ENCODE peak calls at places on chromosomes 13 and 19, in ten cellular contexts. P, T, O, H, F, E, U, A, Y and R are unnamed samples.

GRCh38 chr13:101576452-101576851 is 124.0 kb downstream of the ITGBL1 start:
- DNase-seq in P (peak; percentile 6), T (no peak), O (no peak), H (no peak), F (no peak), E (no peak), U (peak; percentile 40), A (no peak), Y (no peak), R (no peak)

GRCh38 chr13:100630564-100630963 is 42.0 kb upstream of the GGACT start:
- DNase-seq in P (no peak), T (no peak), O (peak; percentile 44), H (no peak), F (no peak), E (no peak), U (no peak), A (no peak), Y (no peak), R (no peak)

GRCh38 chr19:9819590-9819898 is 665 bp upstream of the FBXL12 start:
- DNase-seq in P (no peak), T (no peak), O (peak; percentile 80), H (no peak), F (no peak), E (peak; percentile 72), U (no peak), A (no peak), Y (no peak), R (no peak)

GRCh38 chr19:3207466-3208242 is 16.8 kb upstream of the CELF5 start:
- DNase-seq in P (no peak), T (no peak), O (no peak), H (no peak), F (peak; percentile 40), E (no peak), U (no peak), A (no peak), Y (no peak), R (no peak)

GRCh38 chr19:19740755-19741154 is 7.8 kb upstream of the ZNF14 start:
- DNase-seq in P (no peak), T (no peak), O (no peak), H (no peak), F (no peak), E (no peak), U (no peak), A (no peak), Y (no peak), R (no peak)

GRCh38 chr13:87777395-87777794 is 106.2 kb downstream of the SLITRK5 start:
- DNase-seq in P (no peak), T (no peak), O (no peak), H (no peak), F (no peak), E (no peak), U (no peak), A (no peak), Y (no peak), R (no peak)

GRCh38 chr13:31421756-31422155 is 222.0 kb downstream of the B3GLCT start:
- DNase-seq in P (no peak), T (no peak), O (no peak), H (no peak), F (no peak), E (no peak), U (no peak), A (no peak), Y (no peak), R (no peak)

GRCh38 chr13:72384879-72385278 is 342.6 kb downstream of the MZT1 start:
- DNase-seq in P (peak; percentile 54), T (no peak), O (no peak), H (no peak), F (no peak), E (no peak), U (peak; percentile 71), A (peak; percentile 35), Y (peak; percentile 24), R (no peak)

GRCh38 chr13:23081246-23081645 is 99.5 kb upstream of the SGCG start:
- DNase-seq in P (peak; percentile 29), T (no peak), O (no peak), H (no peak), F (no peak), E (no peak), U (no peak), A (peak; percentile 9), Y (peak; percentile 74), R (no peak)

GRCh38 chr13:33009019-33009418 is 7.2 kb upstream of the KL start:
- DNase-seq in P (peak; percentile 44), T (no peak), O (no peak), H (no peak), F (no peak), E (no peak), U (no peak), A (no peak), Y (no peak), R (no peak)

GRCh38 chr13:98570929-98571372 is 6.0 kb downstream of the STK24 start:
- DNase-seq in P (no peak), T (no peak), O (no peak), H (peak; percentile 57), F (no peak), E (no peak), U (no peak), A (no peak), Y (no peak), R (peak; percentile 53)

GRCh38 chr13:23443110-23443509 is 9.6 kb upstream of the SACS start:
- DNase-seq in P (no peak), T (no peak), O (no peak), H (no peak), F (no peak), E (no peak), U (no peak), A (no peak), Y (no peak), R (no peak)

GRCh38 chr19:23999821-24000610 is 85.3 kb downstream of the ZNF726 start:
- DNase-seq in P (no peak), T (no peak), O (no peak), H (no peak), F (no peak), E (no peak), U (no peak), A (no peak), Y (no peak), R (no peak)

GRCh38 chr13:44972956-44973581 is 16.2 kb downstream of the NUFIP1 start:
- DNase-seq in P (peak; percentile 30), T (no peak), O (no peak), H (no peak), F (no peak), E (no peak), U (peak; percentile 55), A (no peak), Y (peak; percentile 27), R (no peak)

GRCh38 chr19:34662919-34663318 is 14.0 kb downstream of the SCGB2B2 start:
- DNase-seq in P (peak; percentile 13), T (peak; percentile 38), O (no peak), H (peak; percentile 31), F (no peak), E (no peak), U (peak; percentile 6), A (no peak), Y (peak; percentile 12), R (no peak)

GRCh38 chr19:33532859-33533455 is 11.4 kb upstream of the PEPD start:
- DNase-seq in P (no peak), T (peak; percentile 66), O (no peak), H (no peak), F (peak; percentile 18), E (no peak), U (no peak), A (no peak), Y (no peak), R (no peak)

GRCh38 chr13:66795636-66796035 is 434.5 kb downstream of the PCDH9 start:
- DNase-seq in P (no peak), T (no peak), O (no peak), H (no peak), F (no peak), E (no peak), U (no peak), A (no peak), Y (no peak), R (no peak)

GRCh38 chr13:42370229-42370628 is 98.3 kb downstream of the AKAP11 start:
- DNase-seq in P (no peak), T (no peak), O (no peak), H (no peak), F (no peak), E (no peak), U (no peak), A (no peak), Y (no peak), R (no peak)

GRCh38 chr19:4678881-4679379 is 8.8 kb upstream of the MYDGF start:
- DNase-seq in P (no peak), T (peak; percentile 48), O (no peak), H (peak; percentile 22), F (peak; percentile 73), E (no peak), U (no peak), A (no peak), Y (no peak), R (no peak)

GRCh38 chr13:75550159-75550567 is 572 bp downstream of the UCHL3 start:
- DNase-seq in P (peak; percentile 62), T (no peak), O (peak; percentile 20), H (peak; percentile 24), F (peak; percentile 40), E (no peak), U (peak; percentile 70), A (peak; percentile 28), Y (peak; percentile 61), R (no peak)

GRCh38 chr19:4557186-4557970 is 2.1 kb downstream of the SEMA6B start:
- DNase-seq in P (no peak), T (no peak), O (no peak), H (no peak), F (peak; percentile 36), E (no peak), U (no peak), A (no peak), Y (no peak), R (no peak)

GRCh38 chr13:70623260-70623659 is 515.0 kb upstream of the KLHL1 start:
- DNase-seq in P (peak; percentile 0), T (no peak), O (no peak), H (no peak), F (no peak), E (no peak), U (peak; percentile 36), A (no peak), Y (no peak), R (no peak)

GRCh38 chr13:36151591-36151990 is 20.4 kb upstream of the DCLK1 start:
- DNase-seq in P (no peak), T (no peak), O (no peak), H (no peak), F (no peak), E (no peak), U (no peak), A (no peak), Y (no peak), R (no peak)

GRCh38 chr19:40321076-40321475 is 27.1 kb downstream of the C19orf47 start:
- DNase-seq in P (no peak), T (no peak), O (no peak), H (no peak), F (no peak), E (no peak), U (no peak), A (no peak), Y (no peak), R (no peak)

GRCh38 chr13:65032825-65033224 is 2197.3 kb downstream of the PCDH9 start:
- DNase-seq in P (no peak), T (no peak), O (no peak), H (no peak), F (no peak), E (no peak), U (no peak), A (no peak), Y (no peak), R (no peak)

GRCh38 chr19:19342086-19343015 is 21.7 kb downstream of the MAU2 start:
- DNase-seq in P (peak; percentile 48), T (peak; percentile 91), O (no peak), H (no peak), F (peak; percentile 88), E (no peak), U (peak; percentile 69), A (no peak), Y (peak; percentile 51), R (no peak)